ENCODE peak calls at places on chromosomes 12 and 14, in four cellular contexts. M is K562, W is GM12878, Z is HepG2. A is an unnamed sample.

GRCh38 chr12:130904064-130904463 is 32.2 kb downstream of the RAN start:
- DNase-seq in M (no peak), W (no peak), Z (no peak), A (no peak)

GRCh38 chr14:36091096-36091495 is 85.4 kb downstream of the PTCSC3 start:
- DNase-seq in M (peak; percentile 5), W (peak; percentile 23), Z (peak; percentile 98), A (peak; percentile 12)

GRCh38 chr14:106837870-106838269 is 1311.5 kb downstream of the TMEM121 start:
- DNase-seq in M (no peak), W (no peak), Z (no peak), A (no peak)

GRCh38 chr14:90361865-90362557 is 30.3 kb upstream of the NRDE2 start:
- DNase-seq in M (no peak), W (no peak), Z (no peak), A (no peak)

GRCh38 chr12:130537051-130537450 is 179.0 kb downstream of the RIMBP2 start:
- DNase-seq in M (no peak), W (no peak), Z (no peak), A (no peak)

GRCh38 chr12:126681676-126682075 is 1585.3 kb upstream of the TMEM132C start:
- DNase-seq in M (no peak), W (no peak), Z (no peak), A (no peak)

GRCh38 chr12:22169281-22169824 is 123.3 kb downstream of the CMAS start:
- DNase-seq in M (no peak), W (no peak), Z (no peak), A (no peak)

GRCh38 chr12:48029811-48030650 is 25.8 kb upstream of the COL2A1 start:
- DNase-seq in M (no peak), W (no peak), Z (no peak), A (no peak)

GRCh38 chr14:103540816-103541493 is 12.0 kb downstream of the TRMT61A start:
- DNase-seq in M (no peak), W (no peak), Z (no peak), A (no peak)

GRCh38 chr12:58963844-58964243 is 43.5 kb upstream of the LRIG3 start:
- DNase-seq in M (no peak), W (no peak), Z (no peak), A (no peak)

GRCh38 chr12:104578453-104578852 is 121.7 kb downstream of the CHST11 start:
- DNase-seq in M (peak; percentile 70), W (no peak), Z (no peak), A (no peak)

GRCh38 chr12:75707983-75708382 is 196.6 kb upstream of the KRR1 start:
- DNase-seq in M (no peak), W (no peak), Z (no peak), A (no peak)

GRCh38 chr14:76497550-76498484 is 121.9 kb downstream of the ESRRB start:
- DNase-seq in M (peak; percentile 10), W (no peak), Z (no peak), A (peak; percentile 51)

GRCh38 chr12:59500335-59500734 is 95.5 kb upstream of the SLC16A7 start:
- DNase-seq in M (no peak), W (no peak), Z (no peak), A (no peak)

GRCh38 chr14:32379447-32379846 is 50.3 kb downstream of the AKAP6 start:
- DNase-seq in M (no peak), W (no peak), Z (peak; percentile 49), A (no peak)

GRCh38 chr14:37150414-37150813 is 22.0 kb downstream of the SLC25A21 start:
- DNase-seq in M (peak; percentile 47), W (no peak), Z (peak; percentile 63), A (peak; percentile 37)

GRCh38 chr12:48037267-48037915 is 33.1 kb upstream of the COL2A1 start:
- DNase-seq in M (peak; percentile 26), W (no peak), Z (peak; percentile 52), A (no peak)

GRCh38 chr12:57756406-57757341 is 1.8 kb downstream of the MARCHF9 start:
- DNase-seq in M (peak; percentile 85), W (no peak), Z (no peak), A (peak; percentile 78)

GRCh38 chr12:92928431-92928961 is 599 bp downstream of the EEA1 start:
- DNase-seq in M (peak; percentile 42), W (no peak), Z (no peak), A (peak; percentile 39)

GRCh38 chr12:48220701-48221100 is 17.6 kb upstream of the OR10AD1 start:
- DNase-seq in M (no peak), W (no peak), Z (no peak), A (no peak)

GRCh38 chr14:49512147-49512551 is 74.0 kb downstream of the RPS29 start:
- DNase-seq in M (no peak), W (no peak), Z (no peak), A (no peak)

GRCh38 chr12:97560766-97561165 is 98.2 kb downstream of the RMST start:
- DNase-seq in M (no peak), W (no peak), Z (no peak), A (no peak)

GRCh38 chr14:53360821-53361220 is 207.7 kb upstream of the DDHD1 start:
- DNase-seq in M (no peak), W (no peak), Z (no peak), A (no peak)

GRCh38 chr14:61454545-61454944 is 133.2 kb downstream of the PRKCH start:
- DNase-seq in M (no peak), W (no peak), Z (no peak), A (no peak)

GRCh38 chr12:32115404-32116104 is 8.9 kb downstream of the BICD1 start:
- DNase-seq in M (peak; percentile 32), W (no peak), Z (no peak), A (no peak)

GRCh38 chr14:38605193-38606114 is 349.6 kb upstream of the CLEC14A start:
- DNase-seq in M (no peak), W (no peak), Z (peak; percentile 79), A (no peak)

GRCh38 chr14:103854822-103855733 is 7.7 kb upstream of the PPP1R13B start:
- DNase-seq in M (peak; percentile 12), W (no peak), Z (peak; percentile 55), A (no peak)

GRCh38 chr12:19018302-19018980 is 111.1 kb upstream of the PLEKHA5 start:
- DNase-seq in M (no peak), W (no peak), Z (no peak), A (no peak)

GRCh38 chr12:68236421-68237059 is 10.9 kb upstream of the IL26 start:
- DNase-seq in M (peak; percentile 59), W (peak; percentile 40), Z (peak; percentile 27), A (no peak)

GRCh38 chr12:62214847-62215246 is 45.4 kb upstream of the USP15 start:
- DNase-seq in M (no peak), W (no peak), Z (no peak), A (no peak)

GRCh38 chr14:66717571-66718140 is 209.7 kb downstream of the GPHN start:
- DNase-seq in M (no peak), W (no peak), Z (no peak), A (no peak)

GRCh38 chr12:93698307-93699092 is 21.3 kb downstream of the CRADD start:
- DNase-seq in M (no peak), W (no peak), Z (peak; percentile 66), A (no peak)

GRCh38 chr12:45208604-45209487 is 7.0 kb upstream of the ANO6 start:
- DNase-seq in M (peak; percentile 47), W (no peak), Z (peak; percentile 48), A (no peak)

GRCh38 chr12:80031229-80031628 is 68.1 kb upstream of the OTOGL start:
- DNase-seq in M (no peak), W (no peak), Z (no peak), A (no peak)

DNA sequence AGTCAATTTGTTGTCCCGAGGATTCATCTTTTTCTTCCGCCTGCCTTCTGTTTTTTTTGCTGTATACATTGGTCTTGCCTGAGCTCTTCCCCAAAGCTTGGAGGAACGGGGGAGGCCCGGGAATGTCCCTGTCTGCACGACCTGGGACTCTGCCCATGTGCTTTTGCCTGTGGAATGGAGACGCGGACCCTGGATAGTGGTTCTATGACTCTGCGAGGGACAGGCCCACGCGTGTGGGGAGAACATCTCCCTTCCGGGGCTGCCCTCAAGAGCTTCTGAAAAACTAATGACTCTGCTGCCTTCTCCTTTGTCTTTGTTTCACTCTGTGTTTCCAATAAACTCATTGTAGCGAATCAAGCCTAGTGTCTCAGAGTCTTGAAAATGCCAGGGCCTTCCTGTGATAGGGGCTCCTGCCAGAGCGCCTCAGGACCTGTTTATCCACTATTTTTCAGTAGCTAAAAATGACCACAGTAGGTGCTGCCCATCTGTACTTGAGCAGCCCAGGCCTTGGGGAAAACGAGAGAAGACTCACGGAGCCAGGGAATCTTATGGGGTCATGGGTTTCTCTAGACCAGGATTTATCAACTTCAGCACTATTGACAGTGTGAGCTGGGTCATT is 12.3 kb downstream of the KRT83 start:
- DNase-seq in M (no peak), W (no peak), Z (no peak), A (no peak)
- TF ChIP-seq TARDBP in M (no peak), W (no peak), Z (no peak), A (no peak)

DNA sequence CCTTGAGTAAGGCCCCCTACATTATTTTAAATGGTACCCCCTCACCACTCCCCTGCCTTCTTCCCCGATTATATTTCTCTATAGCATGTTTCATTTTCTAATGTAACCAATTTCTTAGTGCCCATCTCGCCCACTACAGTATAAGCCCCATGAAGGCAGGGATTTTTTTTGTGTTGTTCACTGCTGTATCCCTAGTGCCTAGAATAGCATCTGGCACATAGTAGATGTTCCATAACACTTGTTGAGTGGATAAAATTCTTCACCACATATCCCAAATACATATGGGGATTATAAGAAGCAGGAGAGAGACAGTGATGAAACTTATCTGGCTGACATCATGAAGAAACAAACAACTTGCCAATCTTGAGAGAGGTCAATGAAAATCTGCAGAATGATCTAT is 11.5 kb downstream of the FBXO21 start:
- DNase-seq in M (no peak), W (no peak), Z (no peak), A (no peak)
- TF ChIP-seq SP1 in M (no peak), W (no peak), Z (no peak), A (no peak)

GRCh38 chr12:113416091-113416754 is 6.0 kb upstream of the SDSL start:
- DNase-seq in M (peak; percentile 76), W (no peak), Z (no peak), A (no peak)
- TF ChIP-seq BHLHE40 in M (peak; percentile 95), W (peak; percentile 16), Z (no peak), A (no peak)

DNA sequence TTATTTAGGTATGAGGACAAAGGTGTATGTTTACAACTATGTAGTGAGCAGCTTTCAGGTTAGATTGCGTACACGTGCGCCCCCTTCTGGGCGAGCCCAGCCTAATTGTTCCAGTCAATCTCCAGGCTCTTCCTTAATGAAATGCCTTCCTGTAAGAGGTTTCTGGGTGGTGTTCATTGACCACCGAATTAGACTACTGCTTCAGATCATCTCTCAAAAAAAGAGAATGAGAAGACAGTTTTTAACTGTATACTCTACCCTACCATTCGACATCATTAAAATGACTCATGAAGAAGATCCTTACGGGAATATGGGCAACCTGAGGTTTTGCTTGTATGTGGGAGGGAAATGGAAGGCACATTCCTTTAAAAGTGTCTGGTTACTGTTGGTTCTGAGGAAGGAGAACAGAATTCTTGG is 2.1 kb downstream of the LUM start:
- DNase-seq in M (peak; percentile 59), W (peak; percentile 15), Z (peak; percentile 20), A (peak; percentile 45)
- TF ChIP-seq TARDBP in M (no peak), W (no peak), Z (no peak), A (no peak)

DNA sequence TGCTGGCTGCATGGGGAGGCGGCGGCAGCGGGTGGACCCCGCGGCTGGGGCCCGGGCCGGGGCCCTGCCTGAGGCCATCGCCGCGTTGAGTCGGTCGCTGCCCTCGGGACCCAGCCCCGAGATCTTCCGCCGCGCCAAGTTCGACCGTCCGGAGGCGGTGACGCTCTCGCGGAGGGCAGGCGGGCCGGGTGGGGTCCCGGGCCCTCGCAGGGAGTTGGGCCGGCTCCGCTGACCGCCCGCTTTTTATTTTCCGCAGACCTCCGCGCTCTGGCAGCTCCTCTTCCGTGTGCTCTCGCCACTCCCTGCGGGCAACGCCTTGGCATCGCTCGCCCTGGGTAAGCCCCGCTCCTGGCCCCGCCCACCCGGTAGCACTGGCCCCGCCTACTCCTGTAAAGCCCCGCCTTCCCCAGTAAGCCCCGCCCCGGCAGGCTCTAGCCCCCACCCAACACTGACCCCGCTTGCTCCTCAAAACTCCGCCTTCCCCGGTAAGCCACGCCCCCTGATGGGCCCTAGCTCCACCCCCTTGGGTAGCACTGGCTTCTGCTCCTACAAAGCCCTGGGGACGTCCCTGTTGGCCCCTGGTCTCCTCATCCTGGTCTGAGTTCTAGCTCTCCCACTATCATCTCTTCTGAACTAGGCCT is 440 bp downstream of the TEDC1 start:
- DNase-seq in M (peak; percentile 86), W (peak; percentile 58), Z (peak; percentile 77), A (peak; percentile 95)
- TF ChIP-seq SP1 in M (no peak), W (no peak), Z (no peak), A (no peak)

A was measured in HEK293T.